ENCODE peak calls at places on chromosomes 13 and 19, in four cellular contexts. M is HEK293T, T is HepG2, G is K562. Y is an unnamed sample.

GRCh38 chr19:7830272-7830771 is 304 bp downstream of the EVI5L start:
- DNase-seq in M (no peak), T (no peak), G (no peak), Y (no peak)

GRCh38 chr19:48845384-48845783 is 9.1 kb upstream of the HSD17B14 start:
- DNase-seq in M (no peak), T (no peak), G (no peak), Y (no peak)

GRCh38 chr19:2616741-2617392 is 85.6 kb downstream of the GNG7 start:
- DNase-seq in M (no peak), T (peak), G (no peak), Y (no peak)

GRCh38 chr19:35112995-35113693 is 2.5 kb upstream of the FXYD3 start:
- DNase-seq in M (no peak), T (peak), G (no peak), Y (no peak)

GRCh38 chr13:80363890-80364503 is 23.1 kb upstream of the SPRY2 start:
- DNase-seq in M (peak), T (peak), G (peak), Y (no peak)

GRCh38 chr19:10418281-10419199 is 1.8 kb upstream of the PDE4A start:
- DNase-seq in M (no peak), T (no peak), G (peak), Y (no peak)

GRCh38 chr19:17489392-17490030 is 19.2 kb downstream of the SLC27A1 start:
- DNase-seq in M (no peak), T (no peak), G (no peak), Y (no peak)

GRCh38 chr13:113548171-113548641 is 36.3 kb upstream of the TFDP1 start:
- DNase-seq in M (no peak), T (no peak), G (no peak), Y (no peak)

GRCh38 chr13:112885782-112886268 is 83.2 kb upstream of the MCF2L start:
- DNase-seq in M (no peak), T (peak), G (peak), Y (no peak)

GRCh38 chr19:34096020-34096915 is 76.0 kb upstream of the LSM14A start:
- DNase-seq in M (peak), T (peak), G (peak), Y (no peak)

GRCh38 chr19:33661336-33661735 is 39.6 kb downstream of the CHST8 start:
- DNase-seq in M (no peak), T (no peak), G (no peak), Y (no peak)

GRCh38 chr13:74067818-74068217 is 66.4 kb downstream of the KLF12 start:
- DNase-seq in M (no peak), T (no peak), G (no peak), Y (no peak)

GRCh38 chr19:50206191-50206590 is 2.8 kb downstream of the MYH14 start:
- DNase-seq in M (no peak), T (no peak), G (no peak), Y (no peak)

GRCh38 chr13:100131863-100132574 is 43.1 kb downstream of the PCCA start:
- DNase-seq in M (peak), T (peak), G (peak), Y (no peak)

GRCh38 chr19:5046339-5047039 is 77.6 kb downstream of the KDM4B start:
- DNase-seq in M (peak), T (peak), G (no peak), Y (no peak)

GRCh38 chr13:113080361-113080831 is 25.2 kb upstream of the F7 start:
- DNase-seq in M (no peak), T (no peak), G (no peak), Y (no peak)

GRCh38 chr13:22931576-22931975 is 249.2 kb upstream of the SGCG start:
- DNase-seq in M (no peak), T (no peak), G (no peak), Y (no peak)

GRCh38 chr13:24661713-24662112 is 18.5 kb upstream of the ATP12A start:
- DNase-seq in M (no peak), T (no peak), G (no peak), Y (no peak)

GRCh38 chr19:15629003-15629880 is 11.5 kb upstream of the CYP4F3 start:
- DNase-seq in M (peak), T (peak), G (peak), Y (peak)

GRCh38 chr13:57969961-57970360 is 338.4 kb downstream of the PCDH17 start:
- DNase-seq in M (no peak), T (no peak), G (no peak), Y (no peak)
- TF ChIP-seq TARDBP in M (no peak), T (no peak), G (no peak), Y (no peak)

GRCh38 chr19:46776927-46777911 is 11.2 kb downstream of the SLC1A5 start:
- DNase-seq in M (peak), T (no peak), G (peak), Y (no peak)
- TF ChIP-seq TARDBP in M (no peak), T (no peak), G (no peak), Y (no peak)

GRCh38 chr13:97255515-97255999 is 33.4 kb downstream of the MBNL2 start:
- DNase-seq in M (no peak), T (no peak), G (no peak), Y (no peak)
- TF ChIP-seq TARDBP in M (no peak), T (no peak), G (no peak), Y (no peak)

DNA sequence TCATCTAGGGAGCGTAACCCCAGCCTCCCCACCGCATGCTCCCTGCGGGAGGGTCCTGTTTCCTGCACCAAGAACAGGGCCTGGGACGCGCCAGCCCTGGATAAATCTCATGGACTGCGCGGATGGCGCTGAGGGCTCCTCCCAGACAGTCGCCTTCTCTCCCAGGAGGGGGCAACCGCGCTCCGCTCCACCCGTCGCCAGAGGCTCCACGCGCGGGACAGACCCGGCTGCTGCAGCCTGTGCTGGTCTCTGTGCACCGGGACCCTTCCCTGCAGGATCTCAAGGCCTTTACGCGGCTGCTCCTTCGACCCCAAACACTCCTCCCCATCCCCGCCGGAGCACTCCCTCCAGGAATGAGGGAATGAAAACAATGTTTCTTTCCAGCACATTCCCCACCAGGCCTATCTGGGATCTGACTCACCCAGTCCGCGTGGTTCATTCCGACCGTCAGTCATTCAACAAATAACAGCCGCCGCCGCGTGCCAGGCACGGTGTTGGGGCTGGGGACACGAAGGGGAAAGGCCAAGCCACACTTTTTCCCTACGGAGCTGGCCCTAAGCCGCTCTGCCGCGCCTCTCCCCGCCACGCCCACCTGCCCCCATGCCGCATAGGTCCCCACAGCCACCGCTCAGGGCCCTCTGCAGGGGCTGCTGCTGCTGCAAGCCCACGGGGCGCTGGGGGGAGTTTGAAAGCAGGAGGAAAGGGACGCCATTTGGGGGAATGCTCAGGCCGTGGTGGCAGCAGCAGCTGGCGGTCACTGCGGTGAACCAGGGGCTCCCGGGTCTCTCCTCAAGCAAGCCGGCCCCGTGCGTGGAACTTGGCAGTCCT is 6.0 kb downstream of the PNMA8B start:
- DNase-seq in M (no peak), T (no peak), G (peak), Y (no peak)
- TF ChIP-seq TARDBP in M (no peak), T (no peak), G (no peak), Y (no peak)

DNA sequence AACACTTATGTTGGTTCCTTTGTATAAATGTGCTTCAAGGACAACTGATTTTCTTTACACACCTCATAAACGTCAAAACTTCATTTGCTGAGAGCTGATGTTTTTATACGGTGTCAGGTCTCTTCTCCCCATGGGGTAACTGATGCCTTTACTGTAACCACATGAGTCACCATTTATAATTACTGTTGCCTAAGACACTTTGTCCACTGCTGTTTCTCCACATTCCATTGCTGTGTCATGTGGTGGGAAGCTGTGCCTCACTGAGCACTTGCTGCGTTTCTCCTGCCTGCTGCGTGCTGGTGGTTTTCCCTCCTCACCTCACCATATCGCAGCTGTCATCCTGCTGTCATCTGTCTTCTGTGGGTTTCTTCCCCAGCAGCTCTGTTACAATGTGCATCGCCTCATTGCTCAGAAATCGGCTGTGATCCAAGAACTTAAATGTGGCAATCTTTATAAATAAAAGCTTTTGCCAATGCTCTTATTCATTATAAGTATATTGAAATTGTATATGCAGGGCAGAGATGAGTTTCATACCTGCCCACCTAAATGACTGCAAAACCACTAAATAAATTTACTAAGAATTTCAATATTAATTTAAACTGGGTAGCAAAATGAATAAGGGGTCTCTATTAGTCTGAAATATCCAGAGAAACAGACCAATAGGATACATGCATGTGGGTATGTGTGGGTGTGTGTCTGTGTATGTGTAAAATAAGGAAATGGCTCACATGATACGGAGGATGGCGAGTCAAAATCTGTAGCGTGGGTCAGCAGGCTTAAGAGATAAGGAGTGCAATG is 547.0 kb upstream of the SLITRK5 start:
- DNase-seq in M (peak), T (peak), G (peak), Y (no peak)
- TF ChIP-seq TARDBP in M (no peak), T (no peak), G (no peak), Y (no peak)

GRCh38 chr13:84096221-84096620 is 213.9 kb upstream of the SLITRK1 start:
- DNase-seq in M (no peak), T (no peak), G (no peak), Y (no peak)
- TF ChIP-seq TARDBP in M (no peak), T (no peak), G (no peak), Y (no peak)

DNA sequence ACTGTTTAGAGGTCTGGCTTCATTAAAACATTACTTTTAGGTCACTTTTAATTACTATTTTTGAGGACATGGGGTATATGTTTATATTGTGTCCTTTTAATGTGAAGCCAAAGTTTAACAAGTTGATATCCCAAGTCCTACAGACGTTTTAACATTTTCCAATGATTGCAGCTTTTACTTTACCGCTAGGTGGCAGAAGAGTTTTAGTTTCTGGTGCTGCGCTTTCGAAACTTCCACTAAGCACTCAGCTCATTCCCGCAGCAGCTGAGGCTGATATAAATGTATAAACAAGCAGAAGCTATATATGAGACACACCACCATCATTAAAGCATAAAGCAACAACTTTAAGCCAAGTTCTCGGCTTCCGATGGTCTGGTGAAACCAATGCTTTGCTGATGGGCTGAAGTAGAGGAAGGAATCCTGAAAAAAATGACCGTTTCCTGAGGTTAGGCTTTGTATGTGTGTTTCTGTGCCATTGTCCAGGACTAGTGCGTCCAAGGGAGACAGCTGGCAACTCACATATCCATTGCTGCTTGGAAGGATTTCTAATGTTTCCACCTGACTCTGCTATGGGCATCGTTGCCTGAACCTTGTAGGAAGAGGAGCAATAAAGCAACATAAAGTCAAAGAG is 753.9 kb downstream of the OLFM4 start:
- DNase-seq in M (peak), T (peak), G (peak), Y (peak)
- TF ChIP-seq TARDBP in M (no peak), T (no peak), G (no peak), Y (no peak)

DNA sequence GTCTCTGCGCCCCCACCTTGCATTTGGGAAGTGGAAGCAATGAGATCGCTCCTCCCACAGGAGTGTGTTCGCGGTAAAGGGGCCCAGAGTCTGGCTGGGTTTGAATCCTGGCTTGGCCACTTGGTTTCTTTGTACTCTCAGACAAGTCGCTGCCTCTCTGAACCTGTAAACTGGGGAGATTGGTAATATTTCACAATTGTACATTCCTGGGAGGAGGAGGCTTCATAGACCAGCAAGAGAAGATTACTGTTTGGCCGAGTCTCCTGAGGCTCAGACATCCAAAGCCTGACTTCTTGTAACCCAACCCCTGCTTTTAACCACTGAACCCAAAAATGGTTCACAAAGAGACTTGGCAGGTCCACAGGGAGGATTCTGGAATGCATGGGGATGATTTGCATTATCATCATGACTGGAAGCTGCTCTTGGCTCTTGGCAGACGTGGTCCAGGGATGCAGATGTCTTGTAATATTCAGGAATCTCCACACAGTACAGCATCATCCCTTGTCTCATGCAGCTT is 13.6 kb upstream of the STRN4 start:
- DNase-seq in M (no peak), T (no peak), G (no peak), Y (no peak)
- TF ChIP-seq TARDBP in M (no peak), T (no peak), G (no peak), Y (no peak)

GRCh38 chr19:19123386-19123785 is 14.9 kb downstream of the TMEM161A start:
- DNase-seq in M (no peak), T (no peak), G (no peak), Y (no peak)
- TF ChIP-seq TARDBP in M (no peak), T (no peak), G (no peak), Y (no peak)

DNA sequence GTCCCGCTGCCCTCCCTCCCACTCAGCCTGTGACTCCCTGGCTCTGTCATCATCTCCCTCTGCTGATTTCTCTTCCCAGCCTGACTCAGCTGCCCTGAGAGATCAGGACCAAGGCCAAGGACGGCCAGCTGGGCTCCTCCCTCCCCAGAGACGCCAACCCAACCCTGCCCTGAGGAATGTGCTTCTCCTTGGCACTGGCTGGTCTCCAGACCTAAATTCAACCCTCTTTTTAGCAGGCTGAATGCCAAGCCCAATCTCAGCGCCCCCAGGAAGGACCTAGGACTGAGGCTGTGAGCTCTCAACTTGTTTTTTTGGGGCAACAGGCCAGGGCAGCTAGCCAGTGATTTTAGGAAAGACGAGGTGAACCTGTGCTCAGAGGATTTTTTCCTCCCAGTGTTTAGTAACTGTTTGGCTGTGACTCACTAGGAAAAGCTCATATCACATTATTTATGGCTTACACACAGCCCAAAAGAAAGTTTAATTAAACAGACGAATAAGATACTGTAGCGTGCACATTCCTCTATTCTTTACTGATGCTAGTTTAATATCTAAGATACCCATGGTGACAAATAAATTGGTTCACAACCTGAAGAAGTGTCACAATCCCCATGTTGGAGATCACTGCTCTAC is 7.4 kb upstream of the IGFL1 start:
- DNase-seq in M (peak), T (no peak), G (no peak), Y (no peak)
- TF ChIP-seq TARDBP in M (no peak), T (no peak), G (no peak), Y (no peak)